ENCODE peak calls at places on chromosome 22, in five cellular contexts. Q, F, H, A and B are unnamed samples. For H3K36me3, the result is how much of the 10 kb centered on the place peaks cover.

GRCh38 chr22:39773976-39774539 is 119.5 kb downstream of the ENTHD1 start:
- DNase-seq in Q (no peak), F (peak), H (no peak), A (no peak), B (peak)

GRCh38 chr22:26620197-26620596 is 1.6 kb upstream of the CRYBA4 start:
- DNase-seq in Q (no peak), F (no peak), H (no peak), A (no peak), B (no peak)

GRCh38 chr22:40308999-40309578 is 37.2 kb upstream of the ADSL start:
- DNase-seq in Q (no peak), F (no peak), H (no peak), A (no peak), B (no peak)

GRCh38 chr22:47030143-47030641 is 267.7 kb downstream of the TBC1D22A start:
- DNase-seq in Q (peak), F (no peak), H (no peak), A (no peak), B (no peak)

GRCh38 chr22:26786398-26786797 is 129.0 kb downstream of the MIAT start:
- DNase-seq in Q (no peak), F (no peak), H (no peak), A (no peak), B (no peak)

GRCh38 chr22:30816413-30816812 is 121.7 kb downstream of the OSBP2 start:
- DNase-seq in Q (no peak), F (no peak), H (no peak), A (no peak), B (no peak)

GRCh38 chr22:42335839-42336378 is 65.5 kb upstream of the TCF20 start:
- DNase-seq in Q (no peak), F (no peak), H (no peak), A (peak), B (no peak)

GRCh38 chr22:44920183-44920582 is 89.6 kb downstream of the PHF21B start:
- DNase-seq in Q (no peak), F (no peak), H (no peak), A (no peak), B (no peak)

GRCh38 chr22:42648368-42649260 is 578 bp downstream of the CYB5R3 start:
- DNase-seq in Q (no peak), F (peak), H (no peak), A (no peak), B (peak)

GRCh38 chr22:46561435-46561905 is 24.1 kb upstream of the CELSR1 start:
- DNase-seq in Q (peak), F (no peak), H (peak), A (peak), B (peak)

GRCh38 chr22:46533434-46533833 is 4.0 kb downstream of the CELSR1 start:
- DNase-seq in Q (no peak), F (no peak), H (no peak), A (no peak), B (no peak)

GRCh38 chr22:25896098-25896497 is 154.1 kb downstream of the MYO18B start:
- DNase-seq in Q (peak), F (peak), H (no peak), A (no peak), B (peak)

GRCh38 chr22:40670058-40670457 is 9.2 kb upstream of the MCHR1 start:
- DNase-seq in Q (no peak), F (no peak), H (no peak), A (no peak), B (no peak)

GRCh38 chr22:50731811-50732624 is 6.0 kb upstream of the ACR start:
- DNase-seq in Q (peak), F (peak), H (peak), A (peak), B (peak)

GRCh38 chr22:45802074-45802473 is 130.4 kb downstream of the ATXN10 start:
- DNase-seq in Q (no peak), F (no peak), H (no peak), A (no peak), B (no peak)

GRCh38 chr22:42439821-42440674 is 7.8 kb upstream of the NFAM1 start:
- DNase-seq in Q (no peak), F (no peak), H (no peak), A (no peak), B (peak)

GRCh38 chr22:49533886-49534285 is 293.8 kb downstream of the BRD1 start:
- DNase-seq in Q (no peak), F (no peak), H (no peak), A (no peak), B (no peak)

GRCh38 chr22:26648761-26649363 is 8.5 kb upstream of the MIAT start:
- DNase-seq in Q (no peak), F (no peak), H (no peak), A (peak), B (no peak)

GRCh38 chr22:49418943-49419342 is 408.7 kb downstream of the BRD1 start:
- DNase-seq in Q (no peak), F (no peak), H (no peak), A (no peak), B (no peak)

GRCh38 chr22:50250555-50251471 is at the start of gene HDAC10:
- DNase-seq in Q (peak), F (peak), H (no peak), A (peak), B (peak)

GRCh38 chr22:45584121-45584570 is 81.5 kb downstream of the FBLN1 start:
- DNase-seq in Q (no peak), F (no peak), H (no peak), A (no peak), B (peak)

GRCh38 chr22:23181763-23182288 is 1.5 kb downstream of the BCR start:
- DNase-seq in Q (no peak), F (no peak), H (no peak), A (no peak), B (no peak)
- H3K36me3 ChIP-seq in Q (under half), F (under half), H (under half), A (under half), B (under half)

GRCh38 chr22:17911887-17912286 is 112.5 kb downstream of the MICAL3 start:
- DNase-seq in Q (no peak), F (no peak), H (no peak), A (no peak), B (no peak)

GRCh38 chr22:17912942-17913704 is 111.2 kb downstream of the MICAL3 start:
- DNase-seq in Q (no peak), F (no peak), H (no peak), A (no peak), B (no peak)

GRCh38 chr22:17907731-17908051 is 116.7 kb downstream of the MICAL3 start:
- DNase-seq in Q (no peak), F (no peak), H (no peak), A (no peak), B (no peak)

GRCh38 chr22:17911312-17911705 is 113.1 kb downstream of the MICAL3 start:
- DNase-seq in Q (no peak), F (no peak), H (no peak), A (no peak), B (no peak)

GRCh38 chr22:17910561-17911311 is 113.6 kb downstream of the MICAL3 start:
- DNase-seq in Q (peak), F (peak), H (no peak), A (peak), B (no peak)
- TF ChIP-seq EZH2phosphoT487 in Q (no peak), F (no peak), H (no peak), A (no peak), B (no peak)

GRCh38 chr22:28921585-28921879 is 38.2 kb downstream of the ZNRF3 start:
- DNase-seq in Q (no peak), F (no peak), H (no peak), A (no peak), B (no peak)

GRCh38 chr22:28920757-28921584 is 37.6 kb downstream of the ZNRF3 start:
- DNase-seq in Q (no peak), F (no peak), H (no peak), A (no peak), B (peak)

GRCh38 chr22:28922540-28923244 is 39.3 kb downstream of the ZNRF3 start:
- DNase-seq in Q (no peak), F (no peak), H (no peak), A (no peak), B (no peak)

GRCh38 chr22:28915969-28916368 is 32.6 kb downstream of the ZNRF3 start:
- DNase-seq in Q (no peak), F (no peak), H (no peak), A (no peak), B (no peak)

DNA sequence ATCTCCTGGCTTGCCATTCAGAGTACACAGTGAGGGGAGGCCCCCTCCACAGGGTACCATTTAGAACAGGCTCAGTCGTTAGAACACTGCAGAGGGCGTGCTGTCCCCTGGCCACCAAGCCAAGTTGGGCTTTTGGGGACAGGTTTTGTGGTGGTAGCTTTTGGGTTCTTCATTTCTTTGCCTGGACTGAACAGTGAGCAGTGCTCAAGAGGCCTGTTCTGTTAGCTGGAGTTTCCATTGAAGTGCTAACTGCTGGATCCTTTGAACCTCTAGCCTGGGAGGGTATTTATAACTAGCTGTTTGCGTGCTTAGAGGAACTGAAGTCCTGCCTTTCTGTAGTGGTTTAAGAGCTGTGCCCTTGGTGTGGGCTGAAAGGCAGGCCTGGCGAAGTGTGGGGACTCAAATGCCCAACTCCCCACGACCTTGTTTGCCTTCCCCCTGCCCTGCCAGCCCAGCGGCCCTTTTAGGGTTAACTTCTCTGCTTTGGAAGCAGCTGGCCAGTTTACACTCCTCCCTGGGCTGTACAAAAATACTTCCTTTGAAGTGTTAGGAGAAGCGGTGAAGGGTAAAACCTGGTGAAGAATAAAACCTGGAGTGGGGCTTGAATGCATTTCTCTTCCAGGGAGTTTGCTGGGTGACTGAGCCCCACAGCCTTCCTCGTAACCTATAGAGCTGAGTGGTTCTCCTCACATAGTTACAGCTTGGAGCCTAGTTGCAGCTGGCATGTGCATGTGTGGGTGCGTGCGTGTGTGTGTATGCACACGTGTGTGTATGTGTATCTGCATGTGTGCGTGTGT is 34.6 kb downstream of the ZNRF3 start:
- DNase-seq in Q (peak), F (peak), H (peak), A (peak), B (peak)
- H3K27ac ChIP-seq in Q (peak), F (peak), H (peak), A (no peak), B (no peak)

GRCh38 chr22:38750104-38750503 is 5.7 kb downstream of the SUN2 start:
- DNase-seq in Q (no peak), F (no peak), H (no peak), A (no peak), B (no peak)

GRCh38 chr22:38748487-38749136 is 7.2 kb downstream of the SUN2 start:
- DNase-seq in Q (no peak), F (no peak), H (no peak), A (no peak), B (no peak)

GRCh38 chr22:38742176-38742942 is 13.4 kb downstream of the SUN2 start:
- DNase-seq in Q (no peak), F (no peak), H (no peak), A (no peak), B (no peak)

GRCh38 chr22:38744981-38745380 is 10.8 kb downstream of the SUN2 start:
- DNase-seq in Q (no peak), F (no peak), H (no peak), A (no peak), B (no peak)

GRCh38 chr22:38745676-38746460 is 9.9 kb downstream of the SUN2 start:
- DNase-seq in Q (no peak), F (no peak), H (no peak), A (no peak), B (no peak)
- H3K36me3 ChIP-seq in Q (under half), F (under half), H (under half), A (under half), B (half or more)

GRCh38 chr22:32103648-32104326 is 55.3 kb downstream of the C22orf42 start:
- DNase-seq in Q (no peak), F (no peak), H (peak), A (peak), B (peak)
- TF ChIP-seq EZH2phosphoT487 in Q (no peak), F (no peak), H (no peak), A (no peak), B (no peak)

GRCh38 chr22:43862074-43862881 is at the start of gene SULT4A1:
- DNase-seq in Q (peak), F (peak), H (peak), A (peak), B (no peak)
- H3K27ac ChIP-seq in Q (no peak), F (no peak), H (peak), A (peak), B (no peak)

GRCh38 chr22:23713696-23714595 is 23.1 kb downstream of the RGL4 start:
- DNase-seq in Q (no peak), F (no peak), H (no peak), A (no peak), B (no peak)
- H3K36me3 ChIP-seq in Q (under half), F (under half), H (under half), A (under half), B (under half)

GRCh38 chr22:20940904-20941385 is 23.7 kb downstream of the CRKL start:
- DNase-seq in Q (no peak), F (no peak), H (no peak), A (no peak), B (no peak)

GRCh38 chr22:20938272-20938671 is 21.1 kb downstream of the CRKL start:
- DNase-seq in Q (no peak), F (peak), H (no peak), A (no peak), B (no peak)

GRCh38 chr22:20937794-20938148 is 20.6 kb downstream of the CRKL start:
- DNase-seq in Q (no peak), F (no peak), H (no peak), A (no peak), B (no peak)

GRCh38 chr22:20943104-20943933 is 23.7 kb upstream of the AIFM3 start:
- DNase-seq in Q (no peak), F (no peak), H (no peak), A (no peak), B (no peak)

GRCh38 chr22:20940178-20940790 is 23.1 kb downstream of the CRKL start:
- DNase-seq in Q (no peak), F (no peak), H (no peak), A (no peak), B (no peak)
- TF ChIP-seq EZH2phosphoT487 in Q (no peak), F (no peak), H (no peak), A (no peak), B (no peak)

DNA sequence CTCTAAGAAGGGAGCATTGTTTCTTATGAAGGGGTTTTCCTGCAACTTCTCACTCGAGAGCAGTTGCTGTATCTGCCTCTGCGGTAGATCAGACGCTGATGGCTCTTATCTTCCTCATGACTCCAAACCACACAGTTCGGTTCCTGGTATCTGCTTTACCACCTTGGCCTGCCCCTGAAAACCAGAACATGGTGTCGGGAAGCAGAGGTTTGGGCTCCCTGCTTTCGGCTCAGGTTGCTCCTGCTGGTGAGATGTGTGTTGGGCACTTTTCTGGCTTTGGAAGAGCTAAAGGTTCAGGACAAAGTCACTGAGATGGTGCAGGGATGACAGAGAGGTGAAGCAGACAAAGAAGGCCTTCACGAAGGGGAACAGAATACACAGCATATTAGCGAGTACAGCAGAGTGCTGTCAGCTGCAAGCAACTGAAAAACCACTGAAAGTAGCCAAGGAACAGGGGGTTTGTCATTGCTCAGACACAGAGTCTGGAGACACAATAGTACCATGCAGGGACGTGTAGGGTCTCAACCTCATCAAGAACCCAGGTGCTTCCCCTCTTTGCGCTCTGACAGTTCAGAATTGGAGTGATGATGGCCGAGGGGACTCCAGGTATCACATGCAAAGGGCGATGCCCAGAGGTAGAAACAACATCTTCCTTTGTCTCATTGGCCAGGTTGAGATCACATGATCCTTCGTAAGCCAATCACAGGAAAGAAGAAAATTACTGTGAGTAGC is 11.9 kb upstream of the CSF2RB start:
- DNase-seq in Q (no peak), F (no peak), H (no peak), A (no peak), B (no peak)
- H3K27ac ChIP-seq in Q (no peak), F (no peak), H (no peak), A (no peak), B (no peak)